ENCODE peak calls at places on chromosomes 4 and X, in four cellular contexts. W is GM12878, H is HEK293T, A is K562. Q is an unnamed sample.

GRCh38 chrX:15216280-15216679 is 53.6 kb downstream of the ASB9 start:
- DNase-seq in W (no peak), A (no peak), H (no peak), Q (no peak)

GRCh38 chr4:53459548-53459947 is 82.1 kb downstream of the FIP1L1 start:
- DNase-seq in W (no peak), A (no peak), H (no peak), Q (peak; percentile 80)

GRCh38 chr4:5863461-5864113 is 29.3 kb downstream of the CRMP1 start:
- DNase-seq in A (no peak), W (no peak), H (no peak), Q (no peak)

GRCh38 chrX:68440940-68441339 is 7.6 kb upstream of the OPHN1 start:
- DNase-seq in H (peak; percentile 43), W (no peak), A (peak; percentile 20), Q (peak; percentile 12)

GRCh38 chr4:29927895-29928294 is 792.3 kb upstream of the PCDH7 start:
- DNase-seq in W (no peak), A (no peak), H (no peak), Q (no peak)

GRCh38 chr4:176393306-176394013 is 73.7 kb downstream of the SPCS3 start:
- DNase-seq in H (peak; percentile 26), W (no peak), A (no peak), Q (no peak)

GRCh38 chrX:2870650-2871049 is 41.9 kb downstream of the GYG2 start:
- DNase-seq in A (no peak), H (no peak), W (no peak), Q (no peak)

GRCh38 chr4:98657531-98658286 is 702 bp downstream of the TSPAN5 start:
- DNase-seq in H (peak; percentile 65), A (peak; percentile 22), W (no peak), Q (no peak)

GRCh38 chr4:87007345-87008181 is 72.8 kb downstream of the AFF1 start:
- DNase-seq in W (no peak), H (peak; percentile 29), A (peak; percentile 68), Q (no peak)

GRCh38 chr4:147017081-147017480 is 71.4 kb upstream of the TTC29 start:
- DNase-seq in A (no peak), H (no peak), W (no peak), Q (no peak)

DNA sequence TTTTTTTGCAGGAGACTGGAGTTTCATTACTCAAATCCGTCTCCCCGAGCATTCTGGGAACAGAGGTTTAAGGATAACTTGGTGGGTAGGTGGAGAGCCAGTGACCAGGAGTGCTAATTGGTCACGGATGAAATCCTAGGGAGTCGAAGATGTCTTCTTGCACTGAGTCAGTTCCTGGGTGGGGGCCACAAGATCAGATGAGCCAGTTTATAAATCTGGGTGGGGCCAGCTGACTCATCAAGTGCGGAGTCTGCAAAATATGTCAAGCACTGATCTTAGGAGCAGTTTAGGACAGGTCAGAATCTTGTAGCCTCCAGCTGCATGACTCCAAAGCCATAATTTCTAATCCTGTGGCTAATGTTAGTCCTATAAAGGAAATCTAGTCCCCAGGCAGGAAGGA is 741.3 kb downstream of the PCDH7 start:
- DNase-seq in H (no peak), A (no peak), W (no peak), Q (no peak)
- TF ChIP-seq TARDBP in H (no peak), A (no peak), W (no peak), Q (no peak)

GRCh38 chr4:165972747-165973146 is 99.7 kb downstream of the TLL1 start:
- DNase-seq in H (no peak), A (no peak), W (no peak), Q (no peak)
- TF ChIP-seq TARDBP in H (no peak), A (no peak), W (no peak), Q (no peak)

GRCh38 chrX:104113237-104113965 is 1.1 kb downstream of the ZCCHC18 start:
- DNase-seq in H (peak; percentile 77), A (peak; percentile 14), W (no peak), Q (peak; percentile 2)
- TF ChIP-seq TARDBP in H (no peak), A (no peak), W (no peak), Q (no peak)

GRCh38 chrX:8279323-8279722 is 108.3 kb upstream of the VCX2 start:
- DNase-seq in H (no peak), W (no peak), A (no peak), Q (no peak)
- TF ChIP-seq TARDBP in H (no peak), W (no peak), A (no peak), Q (no peak)